ENCODE peak calls at places on chromosomes 3 and 15, in seven cellular contexts. D is CD8-positive, alpha-beta T cell; R is tibial nerve; F is psoas muscle; J is heart left ventricle; E is left lung; O is IMR-90. V is an unnamed sample.

GRCh38 chr3:160588023-160588422 is 22.7 kb upstream of the KPNA4 start:
- DNase-seq in J (no peak), R (no peak), E (no peak), D (no peak), O (no peak), F (no peak), V (no peak)

GRCh38 chr3:50811893-50812292 is 137.2 kb downstream of the DOCK3 start:
- DNase-seq in E (no peak), F (no peak), R (no peak), D (no peak), J (no peak), O (no peak), V (no peak)

GRCh38 chr3:86109434-86109833 is 881.5 kb downstream of the VGLL3 start:
- DNase-seq in D (no peak), E (no peak), R (no peak), F (no peak), J (no peak), O (no peak), V (no peak)

GRCh38 chr3:182969277-182969676 is 11.1 kb downstream of the DCUN1D1 start:
- DNase-seq in J (no peak), D (no peak), O (peak; percentile 85), R (no peak), F (no peak), E (no peak), V (no peak)

GRCh38 chr3:102605146-102605545 is 170.3 kb downstream of the ZPLD1 start:
- DNase-seq in F (no peak), R (no peak), J (no peak), O (no peak), D (no peak), E (no peak), V (no peak)

GRCh38 chr3:195224156-195224979 is 46.6 kb downstream of the XXYLT1 start:
- DNase-seq in F (peak; percentile 34), R (no peak), J (no peak), D (no peak), O (no peak), E (peak; percentile 16), V (peak; percentile 65)

GRCh38 chr3:196336319-196337145 is 1.7 kb downstream of the TM4SF19 start:
- DNase-seq in O (no peak), F (no peak), D (no peak), E (no peak), R (no peak), J (no peak), V (no peak)

GRCh38 chr15:49678655-49679054 is 57.8 kb downstream of the DTWD1 start:
- DNase-seq in O (no peak), D (no peak), J (no peak), E (no peak), F (no peak), R (no peak), V (no peak)

GRCh38 chr3:124699686-124700396 is 30.4 kb upstream of the UMPS start:
- DNase-seq in F (no peak), D (no peak), R (no peak), O (no peak), E (no peak), J (peak; percentile 76), V (no peak)

GRCh38 chr3:127104586-127104985 is 88.3 kb upstream of the PRR23E start:
- DNase-seq in D (no peak), O (no peak), F (no peak), J (no peak), R (no peak), E (no peak), V (no peak)

GRCh38 chr15:60038111-60038521 is 34.0 kb downstream of the FOXB1 start:
- DNase-seq in D (no peak), J (no peak), E (peak; percentile 66), O (no peak), R (no peak), F (no peak), V (no peak)

GRCh38 chr15:59255647-59256380 is 49.2 kb downstream of the LDHAL6B start:
- DNase-seq in O (peak; percentile 5), F (no peak), D (no peak), R (no peak), E (no peak), J (no peak), V (no peak)

GRCh38 chr15:39272901-39273300 is 308.0 kb upstream of the THBS1 start:
- DNase-seq in E (no peak), D (no peak), J (no peak), O (no peak), R (no peak), F (no peak), V (no peak)

GRCh38 chr15:46461416-46461815 is 826.6 kb downstream of the SQOR start:
- DNase-seq in J (no peak), F (no peak), D (no peak), R (no peak), O (no peak), E (no peak), V (no peak)

GRCh38 chr3:185737020-185737419 is 87.8 kb downstream of the IGF2BP2 start:
- DNase-seq in O (peak; percentile 85), R (no peak), D (no peak), J (no peak), E (no peak), F (no peak), V (no peak)

GRCh38 chr15:69780374-69780773 is 317.3 kb downstream of the TLE3 start:
- DNase-seq in O (peak; percentile 36), J (no peak), E (no peak), D (no peak), R (no peak), F (no peak), V (no peak)

GRCh38 chr3:61864886-61865285 is 303.5 kb downstream of the PTPRG start:
- DNase-seq in E (no peak), F (no peak), R (no peak), J (no peak), D (no peak), O (no peak), V (no peak)

GRCh38 chr15:66919421-66919820 is 146.0 kb upstream of the SMAD3 start:
- DNase-seq in J (no peak), O (no peak), D (no peak), R (no peak), E (peak; percentile 57), F (no peak), V (no peak)

GRCh38 chr3:14989943-14990753 is 42.8 kb downstream of the NR2C2 start:
- DNase-seq in O (no peak), F (no peak), J (peak; percentile 56), R (no peak), E (no peak), D (no peak), V (no peak)

GRCh38 chr3:70156808-70157207 is 155.6 kb downstream of the MDFIC2 start:
- DNase-seq in E (no peak), F (no peak), J (no peak), D (no peak), R (no peak), O (no peak), V (no peak)

GRCh38 chr15:32905481-32905880 is 187.7 kb downstream of the GREM1 start:
- DNase-seq in O (peak; percentile 31), E (no peak), D (no peak), J (no peak), F (no peak), R (no peak), V (no peak)

GRCh38 chr15:31303434-31304073 is 23.1 kb upstream of the KLF13 start:
- DNase-seq in D (no peak), O (no peak), R (no peak), J (peak; percentile 52), E (no peak), F (peak; percentile 72), V (no peak)

DNA sequence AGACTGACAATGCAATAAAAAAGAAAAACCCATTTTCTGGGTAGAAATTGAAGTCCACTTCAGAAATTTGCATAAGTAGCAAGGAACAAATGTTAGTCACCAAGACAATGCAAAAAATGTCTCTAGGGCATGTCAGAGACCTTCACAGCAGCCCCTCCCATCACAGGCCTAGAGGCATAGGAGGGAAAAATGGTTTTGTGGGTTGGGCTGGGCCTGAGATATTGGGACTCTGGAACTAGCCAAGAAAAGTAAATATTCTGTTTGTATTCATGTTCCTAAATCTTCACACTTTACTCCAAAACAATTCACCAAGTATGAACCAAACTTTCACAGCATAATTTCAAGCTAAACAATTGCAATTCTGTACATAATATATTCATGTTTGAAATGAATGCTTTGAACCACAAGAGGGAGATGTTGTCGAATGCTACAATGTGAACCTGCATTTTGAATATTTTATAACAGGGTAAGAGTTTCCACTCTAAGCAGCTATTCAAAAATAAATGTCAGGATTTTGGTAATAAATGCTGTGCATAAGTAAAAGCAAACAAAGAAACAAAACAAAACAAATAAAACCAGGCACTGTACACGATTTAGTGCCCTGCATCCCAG is 429.2 kb downstream of the OTOL1 start:
- DNase-seq in D (no peak), O (no peak), E (no peak), J (no peak), R (no peak), F (no peak), V (no peak)
- TF ChIP-seq CTCF in D (no peak), O (peak; percentile 38), E (no peak), J (peak; percentile 22), R (no peak), F (no peak), V (no peak)

GRCh38 chr3:98109789-98110188 is 20.7 kb upstream of the OR5H1 start:
- DNase-seq in E (no peak), J (no peak), R (no peak), F (no peak), D (no peak), O (no peak), V (no peak)
- H3K27ac ChIP-seq in E (no peak overlapping the region), J (no peak overlapping the region), R (no peak overlapping the region), F (no peak overlapping the region), D (no peak overlapping the region), O (no peak overlapping the region), V (no peak overlapping the region)

GRCh38 chr3:45612138-45612537 is 17.6 kb downstream of the LIMD1 start:
- DNase-seq in D (no peak), F (no peak), E (no peak), O (no peak), R (no peak), J (no peak), V (no peak)
- H3K4me3 ChIP-seq in D (no peak overlapping the region), F (no peak overlapping the region), E (no peak overlapping the region), O (no peak overlapping the region), R (no peak overlapping the region), J (no peak overlapping the region), V (no peak overlapping the region)

DNA sequence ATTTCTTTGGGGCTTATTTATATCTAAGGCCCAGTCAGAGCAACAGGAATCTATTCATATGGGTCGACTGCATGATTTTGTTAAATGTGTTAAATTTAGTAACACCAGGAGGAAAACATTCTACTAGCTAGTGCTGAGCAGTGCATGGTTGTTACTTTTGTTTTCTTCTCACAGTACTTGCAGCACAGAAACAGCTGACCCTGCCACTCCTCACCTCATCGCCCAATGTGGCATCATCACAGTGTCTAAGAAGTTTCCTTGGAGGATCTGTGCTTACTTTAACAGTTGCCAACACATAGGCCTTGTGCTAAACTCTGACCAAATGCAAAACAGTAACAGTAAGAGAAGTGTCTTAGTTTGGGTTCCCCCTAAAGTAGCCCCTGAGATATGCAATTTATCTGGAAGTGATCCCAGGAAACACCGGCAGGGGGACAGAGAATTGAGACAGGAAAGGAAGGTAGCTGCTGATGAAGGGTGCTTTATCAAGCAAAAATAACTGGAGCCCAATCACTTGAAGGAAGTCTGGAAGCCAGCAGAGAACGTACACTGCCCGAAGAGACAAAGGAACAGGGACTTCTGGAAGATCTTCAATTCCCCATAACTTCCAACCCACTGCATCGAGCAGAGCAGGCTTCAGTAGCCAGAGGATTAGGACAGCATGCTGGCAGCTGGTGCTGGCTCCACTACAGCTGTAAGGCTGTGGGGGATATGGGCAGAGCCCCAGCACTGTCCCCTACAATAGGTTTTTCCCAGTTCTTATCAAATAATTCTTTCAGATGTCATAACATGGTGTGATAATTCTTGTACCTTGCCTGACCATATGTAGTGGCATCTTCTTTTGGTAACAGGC is 36.0 kb upstream of the ULK4 start:
- DNase-seq in J (no peak), O (peak; percentile 3), R (no peak), E (no peak), F (no peak), D (no peak), V (no peak)
- TF ChIP-seq CTCF in J (peak; percentile 61), O (peak; percentile 48), R (no peak), E (no peak), F (peak; percentile 25), D (no peak), V (peak; percentile 23)